ENCODE peak calls at places on chromosomes 1 and 21, in seven cellular contexts. C is fibroblast of mammary gland, J is SK-N-SH, H is esophagus squamous epithelium, Q is neural progenitor cell, A is left ventricle myocardium inferior, T is sigmoid colon. I is an unnamed sample.

GRCh38 chr1:224211262-224211962 is 28.4 kb downstream of the DEGS1 start:
- DNase-seq in C (peak; percentile 87), J (peak; percentile 62), H (no peak), Q (no peak), A (no peak), T (peak; percentile 48), I (no peak)

GRCh38 chr1:91736999-91737615 is 148.8 kb downstream of the TGFBR3 start:
- DNase-seq in C (peak; percentile 73), J (no peak), H (no peak), Q (peak; percentile 77), A (no peak), T (peak; percentile 81), I (no peak)

GRCh38 chr21:39082656-39083376 is 100.4 kb downstream of the PSMG1 start:
- DNase-seq in C (no peak), J (no peak), H (no peak), Q (peak; percentile 51), A (no peak), T (no peak), I (no peak)

GRCh38 chr1:212721388-212722247 is 22.0 kb upstream of the BATF3 start:
- DNase-seq in C (peak; percentile 83), J (no peak), H (no peak), Q (no peak), A (no peak), T (no peak), I (no peak)

GRCh38 chr1:245404952-245405351 is 250.2 kb downstream of the KIF26B start:
- DNase-seq in C (no peak), J (peak; percentile 61), H (no peak), Q (no peak), A (no peak), T (no peak), I (no peak)

GRCh38 chr1:75053207-75053606 is 81.0 kb upstream of the LHX8 start:
- DNase-seq in C (no peak), J (no peak), H (no peak), Q (no peak), A (no peak), T (no peak), I (no peak)

GRCh38 chr1:156435551-156436318 is 64.8 kb downstream of the MEF2D start:
- DNase-seq in C (no peak), J (peak; percentile 86), H (no peak), Q (peak; percentile 61), A (no peak), T (no peak), I (no peak)

GRCh38 chr1:227429447-227430359 is 111.4 kb upstream of the CDC42BPA start:
- DNase-seq in C (peak; percentile 70), J (no peak), H (no peak), Q (no peak), A (no peak), T (no peak), I (no peak)

GRCh38 chr1:216805233-216805632 is 82.0 kb upstream of the ESRRG start:
- DNase-seq in C (no peak), J (no peak), H (no peak), Q (no peak), A (no peak), T (no peak), I (no peak)

GRCh38 chr1:153669606-153670005 is 1.2 kb downstream of the ILF2 start:
- DNase-seq in C (no peak), J (no peak), H (no peak), Q (no peak), A (no peak), T (no peak), I (no peak)

GRCh38 chr1:153667439-153667838 is 3.4 kb downstream of the ILF2 start:
- DNase-seq in C (no peak), J (no peak), H (no peak), Q (no peak), A (no peak), T (no peak), I (no peak)

GRCh38 chr1:153670257-153670858 is 435 bp downstream of the ILF2 start:
- DNase-seq in C (no peak), J (peak; percentile 38), H (no peak), Q (peak; percentile 20), A (no peak), T (no peak), I (no peak)

GRCh38 chr1:153670859-153671622 is at the start of gene ILF2:
- DNase-seq in C (peak; percentile 100), J (peak; percentile 91), H (peak; percentile 87), Q (peak; percentile 98), A (peak; percentile 98), T (peak; percentile 99), I (peak; percentile 93)
- TF ChIP-seq CTCF in C (peak; percentile 24), J (peak; percentile 33), H (no peak), Q (peak; percentile 43), A (no peak), T (no peak), I (peak; percentile 23)

DNA sequence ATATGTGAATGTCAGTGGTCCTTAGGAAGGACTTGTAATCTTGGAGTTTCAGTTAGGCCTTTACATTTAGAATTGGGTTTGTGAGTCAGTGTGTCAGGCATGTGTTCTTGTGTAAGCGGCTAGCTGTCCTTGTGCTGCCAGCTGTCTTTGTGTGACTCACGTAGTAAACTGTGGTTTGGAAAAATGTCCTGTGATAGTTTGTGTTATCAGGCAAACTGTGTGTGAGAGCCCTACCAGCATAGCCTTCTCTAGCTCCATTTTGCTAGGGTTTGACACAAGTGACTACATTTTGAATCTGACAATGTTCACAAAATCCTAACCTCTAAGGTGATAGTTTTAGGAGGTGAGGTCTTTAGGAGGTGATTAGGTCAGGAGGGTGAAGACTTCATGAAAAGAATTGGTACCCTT is 6.9 kb upstream of the SLC35D1 start:
- DNase-seq in C (peak; percentile 98), J (no peak), H (no peak), Q (no peak), A (no peak), T (no peak), I (no peak)
- TF ChIP-seq CTCF in C (no peak), J (no peak), H (no peak), Q (no peak), A (no peak), T (no peak), I (no peak)

DNA sequence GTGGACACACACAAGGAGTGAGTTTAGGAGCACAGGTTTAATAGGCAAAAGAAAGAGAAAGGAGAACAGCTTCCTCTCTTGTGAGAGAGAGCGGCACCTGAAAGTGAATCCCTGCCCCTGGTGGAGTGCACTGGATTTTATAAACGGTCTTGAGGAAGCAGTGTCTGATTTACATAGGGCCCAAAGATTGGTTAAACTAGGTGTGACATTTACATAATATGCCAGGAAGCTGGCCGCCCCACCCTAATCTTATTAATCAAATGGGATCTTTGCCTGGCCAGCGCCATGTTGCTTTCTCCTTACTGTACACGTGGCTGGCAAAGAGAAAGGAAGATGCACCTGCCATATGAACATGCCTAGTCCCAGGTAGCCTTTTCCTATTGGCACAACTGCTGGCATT is 38.7 kb downstream of the CFH start:
- DNase-seq in C (no peak), J (no peak), H (no peak), Q (peak; percentile 22), A (no peak), T (no peak), I (no peak)
- TF ChIP-seq CTCF in C (no peak), J (no peak), H (no peak), Q (no peak), A (no peak), T (no peak), I (no peak)

GRCh38 chr1:93345633-93346471 is at the start of gene DR1:
- DNase-seq in C (peak; percentile 90), J (peak; percentile 98), H (peak; percentile 39), Q (peak; percentile 94), A (peak; percentile 95), T (peak; percentile 97), I (peak; percentile 86)
- TF ChIP-seq CTCF in C (no peak), J (no peak), H (no peak), Q (no peak), A (peak; percentile 2), T (no peak), I (no peak)

GRCh38 chr1:116496380-116496779 is 74.4 kb downstream of the CD58 start:
- DNase-seq in C (peak; percentile 82), J (no peak), H (no peak), Q (no peak), A (peak; percentile 68), T (no peak), I (no peak)

GRCh38 chr1:116501041-116501869 is 69.6 kb downstream of the CD58 start:
- DNase-seq in C (no peak), J (no peak), H (no peak), Q (no peak), A (no peak), T (no peak), I (no peak)

GRCh38 chr1:116497660-116498059 is 73.2 kb downstream of the CD58 start:
- DNase-seq in C (peak; percentile 89), J (no peak), H (no peak), Q (no peak), A (no peak), T (no peak), I (no peak)

GRCh38 chr1:116496898-116497297 is 73.9 kb downstream of the CD58 start:
- DNase-seq in C (no peak), J (no peak), H (no peak), Q (no peak), A (no peak), T (no peak), I (no peak)

GRCh38 chr1:116498789-116499628 is 71.8 kb downstream of the CD58 start:
- DNase-seq in C (peak; percentile 71), J (peak; percentile 88), H (no peak), Q (peak; percentile 84), A (no peak), T (no peak), I (peak; percentile 40)
- TF ChIP-seq CTCF in C (peak; percentile 91), J (peak; percentile 91), H (peak; percentile 91), Q (peak; percentile 92), A (peak; percentile 88), T (peak; percentile 78), I (peak; percentile 79)

DNA sequence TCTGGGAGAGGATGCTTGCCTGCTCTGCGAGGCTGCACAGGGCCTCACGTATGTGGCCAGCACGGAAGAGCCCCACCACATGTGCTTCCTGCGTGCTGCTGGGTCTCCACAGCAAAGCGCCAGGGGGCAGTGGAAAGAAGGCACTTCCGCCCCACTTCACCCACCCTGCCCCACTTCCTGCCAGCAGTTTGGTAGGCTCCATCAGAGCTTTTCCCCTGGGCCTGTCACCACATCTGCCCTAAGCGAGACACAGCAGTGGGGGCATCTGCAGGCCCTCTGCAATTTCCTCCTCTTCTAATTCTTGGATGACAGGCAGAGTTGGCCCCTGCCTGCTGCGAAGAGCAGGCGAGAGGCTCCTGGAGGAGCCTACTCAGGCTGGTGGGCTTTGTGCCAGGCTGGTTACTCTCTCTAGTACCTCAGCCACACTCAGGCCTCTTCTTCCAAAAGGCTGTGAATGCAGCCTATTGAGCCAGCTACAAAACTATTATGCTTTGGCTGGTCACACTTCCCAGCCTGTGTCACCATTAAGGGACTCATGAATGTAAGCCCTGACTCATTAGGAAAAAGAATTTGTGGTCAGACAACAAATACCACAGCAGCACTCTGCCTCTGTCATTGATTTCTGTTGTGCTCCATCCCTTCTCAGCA is 25.0 kb downstream of the CD244 start:
- DNase-seq in C (no peak), J (peak; percentile 15), H (peak; percentile 33), Q (peak; percentile 38), A (peak; percentile 23), T (no peak), I (peak; percentile 76)
- TF ChIP-seq CTCF in C (no peak), J (no peak), H (no peak), Q (no peak), A (no peak), T (no peak), I (peak; percentile 42)

GRCh38 chr21:44267655-44268142 is 6.0 kb upstream of the DNMT3L start:
- DNase-seq in C (peak; percentile 5), J (no peak), H (no peak), Q (peak; percentile 38), A (no peak), T (no peak), I (no peak)
- TF ChIP-seq CTCF in C (no peak), J (peak; percentile 23), H (peak; percentile 23), Q (peak; percentile 35), A (peak; percentile 44), T (no peak), I (no peak)

GRCh38 chr1:47333922-47334764 is 553 bp downstream of the CMPK1 start:
- DNase-seq in C (peak; percentile 71), J (peak; percentile 92), H (peak; percentile 37), Q (peak; percentile 96), A (peak; percentile 80), T (peak; percentile 88), I (peak; percentile 72)
- TF ChIP-seq CTCF in C (peak; percentile 6), J (peak; percentile 49), H (peak; percentile 48), Q (peak; percentile 33), A (peak; percentile 29), T (no peak), I (no peak)

I was measured in natural killer cell.